ENCODE peak calls at places on chromosomes 16 and 17, in eight cellular contexts. One of them, this sample, is unnamed.

GRCh38 chr16:55534773-55535172 is 25.9 kb downstream of the LPCAT2 start:
- DNase-seq in HFFc6: no peak
- DNase-seq in SK-N-SH: no peak
- DNase-seq in Calu3: no peak
- DNase-seq in left ventricle myocardium inferior: no peak
- DNase-seq in WTC11: no peak
- DNase-seq in activated B cell treated with CpG ODN at 0.5 μM for 24 hours: no peak
- DNase-seq in thoracic aorta: no peak
- DNase-seq in this sample: no peak

GRCh38 chr17:80468781-80469533 is 7.5 kb downstream of the NPTX1 start:
- DNase-seq in HFFc6: no peak
- DNase-seq in SK-N-SH: peak
- DNase-seq in Calu3: no peak
- DNase-seq in left ventricle myocardium inferior: no peak
- DNase-seq in WTC11: no peak
- DNase-seq in activated B cell treated with CpG ODN at 0.5 μM for 24 hours: no peak
- DNase-seq in thoracic aorta: no peak
- DNase-seq in this sample: no peak

GRCh38 chr17:9079461-9080103 is 58.3 kb downstream of the NTN1 start:
- DNase-seq in HFFc6: no peak
- DNase-seq in SK-N-SH: no peak
- DNase-seq in Calu3: no peak
- DNase-seq in left ventricle myocardium inferior: no peak
- DNase-seq in WTC11: no peak
- DNase-seq in activated B cell treated with CpG ODN at 0.5 μM for 24 hours: no peak
- DNase-seq in thoracic aorta: no peak
- DNase-seq in this sample: no peak

GRCh38 chr17:50618941-50619340 is 15.7 kb upstream of the ABCC3 start:
- DNase-seq in HFFc6: no peak
- DNase-seq in SK-N-SH: no peak
- DNase-seq in Calu3: no peak
- DNase-seq in left ventricle myocardium inferior: no peak
- DNase-seq in WTC11: no peak
- DNase-seq in activated B cell treated with CpG ODN at 0.5 μM for 24 hours: no peak
- DNase-seq in thoracic aorta: no peak
- DNase-seq in this sample: no peak

GRCh38 chr17:65163990-65164495 is 26.9 kb downstream of the RGS9 start:
- DNase-seq in HFFc6: peak
- DNase-seq in SK-N-SH: no peak
- DNase-seq in Calu3: peak
- DNase-seq in left ventricle myocardium inferior: no peak
- DNase-seq in WTC11: no peak
- DNase-seq in activated B cell treated with CpG ODN at 0.5 μM for 24 hours: peak
- DNase-seq in thoracic aorta: no peak
- DNase-seq in this sample: no peak

GRCh38 chr17:38460082-38460715 is 31.9 kb downstream of the ARHGAP23 start:
- DNase-seq in HFFc6: no peak
- DNase-seq in SK-N-SH: no peak
- DNase-seq in Calu3: no peak
- DNase-seq in left ventricle myocardium inferior: no peak
- DNase-seq in WTC11: no peak
- DNase-seq in activated B cell treated with CpG ODN at 0.5 μM for 24 hours: no peak
- DNase-seq in thoracic aorta: no peak
- DNase-seq in this sample: no peak

GRCh38 chr17:65359016-65359415 is 202.4 kb downstream of the AXIN2 start:
- DNase-seq in HFFc6: peak
- DNase-seq in SK-N-SH: no peak
- DNase-seq in Calu3: peak
- DNase-seq in left ventricle myocardium inferior: no peak
- DNase-seq in WTC11: no peak
- DNase-seq in activated B cell treated with CpG ODN at 0.5 μM for 24 hours: no peak
- DNase-seq in thoracic aorta: no peak
- DNase-seq in this sample: no peak

GRCh38 chr17:82492647-82493516 is 26.6 kb upstream of the FOXK2 start:
- DNase-seq in HFFc6: peak
- DNase-seq in SK-N-SH: peak
- DNase-seq in Calu3: no peak
- DNase-seq in left ventricle myocardium inferior: no peak
- DNase-seq in WTC11: no peak
- DNase-seq in activated B cell treated with CpG ODN at 0.5 μM for 24 hours: no peak
- DNase-seq in thoracic aorta: no peak
- DNase-seq in this sample: no peak

GRCh38 chr17:43020030-43020621 is 2.1 kb downstream of the VAT1 start:
- DNase-seq in HFFc6: no peak
- DNase-seq in SK-N-SH: no peak
- DNase-seq in Calu3: no peak
- DNase-seq in left ventricle myocardium inferior: no peak
- DNase-seq in WTC11: no peak
- DNase-seq in activated B cell treated with CpG ODN at 0.5 μM for 24 hours: no peak
- DNase-seq in thoracic aorta: no peak
- DNase-seq in this sample: no peak

DNA sequence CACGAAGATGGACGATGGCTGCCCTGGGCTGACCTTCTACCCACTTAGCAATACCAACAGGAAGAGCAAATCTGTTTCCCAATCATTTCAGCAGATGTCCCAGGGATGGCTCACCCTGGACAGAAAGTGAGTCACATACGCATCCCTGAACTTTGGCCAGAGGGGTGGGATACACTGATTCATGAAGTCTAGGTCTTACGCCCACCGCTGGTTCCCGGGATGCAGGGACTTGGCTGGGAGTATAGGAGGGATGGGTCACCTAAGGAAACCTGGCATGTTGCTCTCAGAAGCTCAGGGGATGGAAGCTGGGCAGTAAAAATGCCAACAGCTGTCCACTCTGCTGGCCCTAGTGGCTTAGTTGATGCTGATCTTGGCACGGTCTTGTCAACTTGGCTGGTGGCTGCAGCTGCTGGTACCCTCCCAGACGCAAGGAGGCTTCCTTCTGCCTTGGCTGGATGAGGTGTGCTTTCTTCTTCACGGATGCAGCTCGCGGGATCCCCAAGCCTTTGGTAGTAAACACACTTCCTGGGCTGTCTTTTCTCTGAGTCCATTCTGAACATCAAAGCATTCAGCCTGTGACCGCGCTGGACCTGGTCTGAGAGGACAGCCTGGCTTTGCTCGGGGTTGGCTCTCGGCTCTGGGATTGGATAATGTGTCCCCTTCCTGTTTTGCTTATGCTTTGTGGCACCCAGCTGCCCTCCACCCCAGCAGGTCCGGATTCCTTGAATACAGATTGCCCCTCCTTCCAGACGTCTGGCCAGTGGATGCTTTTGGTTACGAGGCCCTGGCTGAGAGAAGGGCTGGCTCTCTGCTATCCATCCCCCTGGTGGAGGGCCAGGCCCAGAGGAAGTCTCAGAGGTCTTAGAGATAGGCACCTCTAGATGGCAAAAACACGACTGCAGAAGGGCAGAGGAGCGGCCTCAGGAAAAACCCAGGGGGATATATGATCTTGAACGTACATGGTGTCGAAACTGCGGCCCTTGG is 71.5 kb downstream of the RAP1GAP2 start:
- DNase-seq in HFFc6: peak
- DNase-seq in SK-N-SH: no peak
- DNase-seq in Calu3: no peak
- DNase-seq in left ventricle myocardium inferior: no peak
- DNase-seq in WTC11: peak
- DNase-seq in activated B cell treated with CpG ODN at 0.5 μM for 24 hours: no peak
- DNase-seq in thoracic aorta: no peak
- DNase-seq in this sample: no peak
- TF ChIP-seq CTCF in HFFc6: peak
- TF ChIP-seq CTCF in SK-N-SH: peak
- TF ChIP-seq CTCF in Calu3: no peak
- TF ChIP-seq CTCF in left ventricle myocardium inferior: no peak
- TF ChIP-seq CTCF in WTC11: no peak
- TF ChIP-seq CTCF in activated B cell treated with CpG ODN at 0.5 μM for 24 hours: no peak
- TF ChIP-seq CTCF in thoracic aorta: no peak
- TF ChIP-seq CTCF in this sample: no peak

DNA sequence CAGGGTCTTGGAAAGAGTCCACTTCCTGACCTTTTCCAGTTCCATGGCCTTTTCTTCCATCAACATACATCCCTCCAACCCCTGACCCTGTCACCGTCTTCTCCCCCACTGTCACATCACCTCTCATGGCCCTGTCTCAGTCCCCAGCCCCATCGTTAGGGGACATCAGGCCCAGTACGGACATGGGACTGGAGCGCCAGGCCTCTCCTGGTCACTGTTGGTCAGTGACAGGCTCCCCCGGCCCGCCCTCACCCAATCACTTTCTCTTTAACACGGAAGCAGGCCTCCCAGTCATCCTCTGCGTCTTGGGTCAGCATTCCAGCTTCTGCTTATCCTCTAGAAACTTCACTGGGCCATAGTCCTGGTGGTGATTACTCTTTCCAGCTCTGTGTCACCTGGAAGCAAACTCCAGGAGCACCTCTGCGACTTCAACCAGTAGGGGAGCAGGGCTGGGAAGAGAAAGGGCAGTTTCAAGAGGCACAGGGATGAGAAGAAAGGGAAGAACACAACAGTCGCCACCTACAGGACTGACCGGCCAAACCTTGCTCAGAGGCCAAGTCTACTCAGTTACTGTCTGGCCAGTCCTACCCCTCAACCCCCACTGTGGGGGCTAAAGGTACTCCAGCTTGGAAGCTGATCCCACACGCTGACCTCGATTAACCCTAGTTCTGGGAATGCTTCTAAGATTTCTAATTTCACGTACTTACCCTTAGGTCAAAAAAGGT is 15.9 kb upstream of the ICAM2 start:
- DNase-seq in HFFc6: no peak
- DNase-seq in SK-N-SH: no peak
- DNase-seq in Calu3: no peak
- DNase-seq in left ventricle myocardium inferior: no peak
- DNase-seq in WTC11: peak
- DNase-seq in activated B cell treated with CpG ODN at 0.5 μM for 24 hours: no peak
- DNase-seq in thoracic aorta: no peak
- DNase-seq in this sample: no peak
- TF ChIP-seq CTCF in HFFc6: peak
- TF ChIP-seq CTCF in SK-N-SH: no peak
- TF ChIP-seq CTCF in Calu3: no peak
- TF ChIP-seq CTCF in left ventricle myocardium inferior: no peak
- TF ChIP-seq CTCF in WTC11: no peak
- TF ChIP-seq CTCF in activated B cell treated with CpG ODN at 0.5 μM for 24 hours: no peak
- TF ChIP-seq CTCF in thoracic aorta: no peak
- TF ChIP-seq CTCF in this sample: no peak

DNA sequence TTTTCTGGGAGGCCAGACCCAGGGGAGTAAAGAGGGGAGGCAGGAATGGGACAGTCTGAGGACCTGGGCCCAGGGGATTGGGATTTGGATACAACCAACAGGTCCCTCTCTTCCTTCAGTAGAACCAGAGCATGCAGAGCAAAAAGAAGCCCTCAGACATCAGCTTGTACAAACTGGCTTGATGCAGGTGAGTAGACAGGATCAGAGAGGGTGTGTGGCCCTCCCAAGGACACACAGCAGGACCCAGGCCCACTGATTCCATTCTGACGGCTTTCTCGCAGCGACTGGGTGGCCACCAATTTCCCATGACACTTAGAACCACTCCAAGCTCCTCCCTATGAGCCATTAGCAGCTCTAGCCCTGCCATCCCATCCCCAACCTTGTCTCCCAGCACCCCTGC is 63.6 kb downstream of the ABCC6 start:
- DNase-seq in HFFc6: no peak
- DNase-seq in SK-N-SH: no peak
- DNase-seq in Calu3: no peak
- DNase-seq in left ventricle myocardium inferior: no peak
- DNase-seq in WTC11: no peak
- DNase-seq in activated B cell treated with CpG ODN at 0.5 μM for 24 hours: no peak
- DNase-seq in thoracic aorta: no peak
- DNase-seq in this sample: no peak
- TF ChIP-seq CTCF in HFFc6: no peak
- TF ChIP-seq CTCF in SK-N-SH: no peak
- TF ChIP-seq CTCF in Calu3: no peak
- TF ChIP-seq CTCF in left ventricle myocardium inferior: no peak
- TF ChIP-seq CTCF in WTC11: no peak
- TF ChIP-seq CTCF in activated B cell treated with CpG ODN at 0.5 μM for 24 hours: no peak
- TF ChIP-seq CTCF in thoracic aorta: no peak
- TF ChIP-seq CTCF in this sample: no peak

GRCh38 chr16:53515259-53515658 is 12.2 kb upstream of the AKTIP start:
- DNase-seq in HFFc6: no peak
- DNase-seq in SK-N-SH: no peak
- DNase-seq in Calu3: no peak
- DNase-seq in left ventricle myocardium inferior: no peak
- DNase-seq in WTC11: no peak
- DNase-seq in activated B cell treated with CpG ODN at 0.5 μM for 24 hours: no peak
- DNase-seq in thoracic aorta: no peak
- DNase-seq in this sample: no peak

GRCh38 chr16:53519417-53520091 is 16.5 kb upstream of the AKTIP start:
- DNase-seq in HFFc6: no peak
- DNase-seq in SK-N-SH: no peak
- DNase-seq in Calu3: no peak
- DNase-seq in left ventricle myocardium inferior: no peak
- DNase-seq in WTC11: no peak
- DNase-seq in activated B cell treated with CpG ODN at 0.5 μM for 24 hours: no peak
- DNase-seq in thoracic aorta: no peak
- DNase-seq in this sample: no peak

GRCh38 chr16:53518550-53519416 is 15.8 kb upstream of the AKTIP start:
- DNase-seq in HFFc6: no peak
- DNase-seq in SK-N-SH: no peak
- DNase-seq in Calu3: no peak
- DNase-seq in left ventricle myocardium inferior: no peak
- DNase-seq in WTC11: no peak
- DNase-seq in activated B cell treated with CpG ODN at 0.5 μM for 24 hours: peak
- DNase-seq in thoracic aorta: no peak
- DNase-seq in this sample: peak

GRCh38 chr16:53515811-53516210 is 12.8 kb upstream of the AKTIP start:
- DNase-seq in HFFc6: no peak
- DNase-seq in SK-N-SH: no peak
- DNase-seq in Calu3: no peak
- DNase-seq in left ventricle myocardium inferior: no peak
- DNase-seq in WTC11: no peak
- DNase-seq in activated B cell treated with CpG ODN at 0.5 μM for 24 hours: no peak
- DNase-seq in thoracic aorta: no peak
- DNase-seq in this sample: no peak

DNA sequence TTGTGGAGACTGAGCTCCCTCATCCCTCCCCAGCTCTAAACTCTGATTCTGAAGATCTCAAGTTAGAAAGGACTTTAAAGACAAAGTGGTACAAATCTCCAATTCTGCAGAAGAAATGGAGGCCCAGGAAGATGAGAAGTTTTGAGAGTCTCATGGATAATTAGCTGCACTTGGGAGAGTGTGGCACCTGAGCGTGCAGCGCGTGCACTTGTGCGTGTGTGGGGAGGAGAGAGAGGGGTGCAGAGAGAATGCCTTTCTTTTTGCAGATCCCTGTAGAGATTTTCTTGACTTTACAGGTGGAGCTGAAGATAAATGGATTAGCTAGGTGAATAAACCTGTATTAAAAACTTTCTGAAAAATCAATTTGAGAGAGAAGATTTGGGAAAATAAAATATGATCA is 14.8 kb upstream of the AKTIP start:
- DNase-seq in HFFc6: no peak
- DNase-seq in SK-N-SH: no peak
- DNase-seq in Calu3: no peak
- DNase-seq in left ventricle myocardium inferior: no peak
- DNase-seq in WTC11: no peak
- DNase-seq in activated B cell treated with CpG ODN at 0.5 μM for 24 hours: no peak
- DNase-seq in thoracic aorta: no peak
- DNase-seq in this sample: no peak
- TF ChIP-seq CTCF in HFFc6: no peak
- TF ChIP-seq CTCF in SK-N-SH: no peak
- TF ChIP-seq CTCF in Calu3: no peak
- TF ChIP-seq CTCF in left ventricle myocardium inferior: no peak
- TF ChIP-seq CTCF in WTC11: no peak
- TF ChIP-seq CTCF in activated B cell treated with CpG ODN at 0.5 μM for 24 hours: no peak
- TF ChIP-seq CTCF in thoracic aorta: no peak
- TF ChIP-seq CTCF in this sample: no peak

This sample was measured in natural killer cell.